ENCODE peak calls at places on chromosomes 11 and 22, in four cellular contexts. U, S, E and M are unnamed samples.

GRCh38 chr11:130828741-130829140 is 87.5 kb downstream of the SNX19 start:
- DNase-seq in U (no peak), S (no peak), E (peak), M (no peak)

GRCh38 chr22:36052505-36052941 is 23.9 kb upstream of the RBFOX2 start:
- DNase-seq in U (no peak), S (no peak), E (no peak), M (no peak)

GRCh38 chr22:46233231-46233630 is 16.9 kb downstream of the CDPF1 start:
- DNase-seq in U (no peak), S (no peak), E (peak), M (peak)

GRCh38 chr22:28799834-28800307 is 498 bp downstream of the XBP1 start:
- DNase-seq in U (peak), S (peak), E (peak), M (peak)

GRCh38 chr22:32018056-32018455 is 25.0 kb upstream of the SLC5A1 start:
- DNase-seq in U (no peak), S (no peak), E (no peak), M (no peak)

GRCh38 chr11:24855951-24856350 is 359.1 kb downstream of the LUZP2 start:
- DNase-seq in U (no peak), S (no peak), E (no peak), M (no peak)

GRCh38 chr11:96075532-96075959 is 151.6 kb upstream of the MTMR2 start:
- DNase-seq in U (no peak), S (no peak), E (no peak), M (no peak)

GRCh38 chr11:125948278-125949051 is 2.6 kb downstream of the VSIG10L2 start:
- DNase-seq in U (no peak), S (no peak), E (no peak), M (no peak)

GRCh38 chr22:42275970-42276369 is 5.5 kb upstream of the TCF20 start:
- DNase-seq in U (no peak), S (no peak), E (no peak), M (no peak)

GRCh38 chr22:19710020-19710768 is 4.1 kb upstream of the SEPTIN5 start:
- DNase-seq in U (no peak), S (no peak), E (no peak), M (no peak)

GRCh38 chr11:20754957-20755356 is 85.6 kb downstream of the NELL1 start:
- DNase-seq in U (no peak), S (no peak), E (no peak), M (no peak)

GRCh38 chr11:66617148-66617814 is 851 bp downstream of the RBM14 start:
- DNase-seq in U (no peak), S (peak), E (no peak), M (no peak)

GRCh38 chr11:5620606-5621521 is 3.9 kb upstream of the TRIM34 start:
- DNase-seq in U (no peak), S (peak), E (peak), M (peak)

GRCh38 chr11:79744941-79745340 is 304.1 kb upstream of the TENM4 start:
- DNase-seq in U (no peak), S (no peak), E (no peak), M (peak)

GRCh38 chr22:38766076-38766777 is 10.4 kb upstream of the SUN2 start:
- DNase-seq in U (peak), S (peak), E (peak), M (no peak)

GRCh38 chr11:83680351-83680750 is 394.2 kb upstream of the CCDC90B start:
- DNase-seq in U (no peak), S (peak), E (no peak), M (no peak)

GRCh38 chr11:69352181-69352580 is 58.2 kb downstream of the MYEOV start:
- DNase-seq in U (no peak), S (no peak), E (no peak), M (no peak)

GRCh38 chr11:63574856-63575602 is 11.8 kb upstream of the PLAAT2 start:
- DNase-seq in U (peak), S (no peak), E (peak), M (no peak)

GRCh38 chr22:30674482-30674881 is 6.8 kb upstream of the DUSP18 start:
- DNase-seq in U (no peak), S (no peak), E (no peak), M (no peak)

DNA sequence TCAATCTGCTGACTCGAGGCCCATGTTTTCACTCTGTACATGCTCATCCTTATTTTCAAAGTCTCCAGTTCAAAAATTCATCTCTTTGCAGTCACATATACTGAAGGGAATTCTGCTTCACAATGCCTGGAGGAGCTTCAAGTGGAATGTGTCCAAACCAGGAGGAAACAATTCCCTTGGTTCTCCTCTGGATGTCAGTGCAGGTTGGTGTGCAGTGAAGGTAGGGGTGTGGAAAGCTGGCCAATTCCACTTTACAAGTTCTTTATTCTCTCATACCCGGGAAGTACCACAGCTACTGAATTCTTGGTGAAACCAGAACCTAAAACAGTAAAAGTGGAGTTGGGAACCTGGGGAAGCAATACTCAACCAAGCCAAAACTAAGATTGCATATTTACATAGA is 57.3 kb downstream of the BDNF start:
- DNase-seq in U (no peak), S (no peak), E (no peak), M (no peak)
- TF ChIP-seq CTCF in U (no peak), S (no peak), E (no peak), M (peak)

DNA sequence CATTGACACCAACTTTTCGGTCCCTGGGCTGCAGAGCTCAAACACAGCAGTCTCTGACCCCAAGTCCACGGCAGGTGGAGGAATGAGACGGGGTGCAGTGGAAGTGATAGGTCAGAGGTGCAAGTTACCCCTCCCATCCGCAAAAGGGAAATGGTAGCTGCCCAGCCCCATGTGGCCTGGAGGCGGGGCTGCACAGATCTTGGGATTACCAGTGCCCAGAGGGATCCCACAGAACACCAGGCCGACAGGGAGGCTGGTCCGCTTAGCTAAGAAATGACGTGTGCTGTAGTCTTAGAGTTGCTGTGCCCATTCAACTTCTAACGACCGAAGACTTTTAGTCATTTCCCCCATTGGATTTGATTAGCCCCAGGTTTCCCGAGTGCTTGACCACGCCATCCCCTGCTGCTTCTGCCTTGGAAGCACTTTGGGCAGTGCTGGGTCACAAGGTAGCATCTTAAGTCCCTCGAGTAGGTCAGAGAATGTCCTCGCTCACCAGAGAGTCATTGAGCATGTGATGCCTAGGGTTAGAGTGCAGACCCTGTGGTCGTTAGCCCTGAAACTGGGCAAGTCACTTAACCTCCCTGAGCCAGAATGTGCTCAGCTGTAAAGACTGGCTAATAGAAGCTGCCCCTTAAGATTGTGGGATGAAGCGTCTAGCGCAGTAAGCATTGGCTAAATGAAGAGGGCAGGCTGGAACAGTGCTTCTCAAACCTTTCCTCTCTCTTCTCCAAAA is 4.3 kb downstream of the PTGDR2 start:
- DNase-seq in U (no peak), S (no peak), E (no peak), M (no peak)
- H3K4me3 ChIP-seq in U (no peak), S (no peak), E (no peak), M (no peak)

GRCh38 chr11:70790671-70791300 is 392.5 kb downstream of the CTTN start:
- DNase-seq in U (no peak), S (no peak), E (no peak), M (no peak)

GRCh38 chr11:70802185-70802584 is 403.9 kb downstream of the CTTN start:
- DNase-seq in U (no peak), S (no peak), E (no peak), M (no peak)

GRCh38 chr11:70799386-70799785 is 401.1 kb downstream of the CTTN start:
- DNase-seq in U (no peak), S (no peak), E (peak), M (no peak)

GRCh38 chr11:70798296-70798695 is 400.0 kb downstream of the CTTN start:
- DNase-seq in U (no peak), S (no peak), E (no peak), M (no peak)

DNA sequence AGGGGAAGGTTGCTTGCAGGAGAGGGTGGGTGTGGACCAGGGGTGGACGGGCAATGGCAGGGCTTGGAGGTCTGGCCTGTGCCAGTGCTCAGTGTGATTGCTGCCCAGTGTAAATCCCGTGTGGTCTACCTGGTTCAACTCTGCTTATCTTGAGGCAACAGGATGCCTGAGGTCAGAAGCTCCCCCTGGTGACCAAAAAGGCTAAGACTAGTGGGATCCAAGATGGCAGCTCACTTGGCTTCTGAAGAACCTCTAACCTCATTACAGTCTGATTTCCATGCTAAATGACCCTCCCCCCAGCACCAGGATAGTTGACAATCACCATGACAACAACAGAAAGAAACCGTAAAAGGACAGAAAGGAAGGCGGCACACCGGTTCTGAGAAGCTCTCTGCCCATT is 398.3 kb downstream of the CTTN start:
- DNase-seq in U (no peak), S (no peak), E (no peak), M (no peak)
- TF ChIP-seq CTCF in U (no peak), S (no peak), E (peak), M (no peak)

DNA sequence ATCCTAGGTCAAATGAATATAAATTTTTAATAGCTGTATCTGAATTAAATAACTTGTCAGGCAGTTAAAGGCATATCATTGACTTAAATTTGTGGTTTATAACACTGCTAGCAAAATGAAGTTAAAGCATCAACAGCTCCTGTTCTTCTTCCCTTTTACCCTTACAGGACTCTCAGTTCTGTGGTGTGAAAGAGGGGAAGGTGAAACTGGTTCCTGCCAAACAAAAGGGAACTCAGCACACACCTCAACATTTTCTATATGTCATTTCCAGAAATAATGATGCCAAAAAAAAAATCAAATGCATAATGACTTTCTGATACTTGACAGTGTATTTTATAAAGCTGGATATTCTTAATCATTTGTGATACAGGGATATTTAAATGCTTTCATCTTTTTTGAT is 21.2 kb downstream of the ARL14EP start:
- DNase-seq in U (no peak), S (no peak), E (no peak), M (no peak)
- H3K4me3 ChIP-seq in U (no peak), S (no peak), E (no peak), M (no peak)

DNA sequence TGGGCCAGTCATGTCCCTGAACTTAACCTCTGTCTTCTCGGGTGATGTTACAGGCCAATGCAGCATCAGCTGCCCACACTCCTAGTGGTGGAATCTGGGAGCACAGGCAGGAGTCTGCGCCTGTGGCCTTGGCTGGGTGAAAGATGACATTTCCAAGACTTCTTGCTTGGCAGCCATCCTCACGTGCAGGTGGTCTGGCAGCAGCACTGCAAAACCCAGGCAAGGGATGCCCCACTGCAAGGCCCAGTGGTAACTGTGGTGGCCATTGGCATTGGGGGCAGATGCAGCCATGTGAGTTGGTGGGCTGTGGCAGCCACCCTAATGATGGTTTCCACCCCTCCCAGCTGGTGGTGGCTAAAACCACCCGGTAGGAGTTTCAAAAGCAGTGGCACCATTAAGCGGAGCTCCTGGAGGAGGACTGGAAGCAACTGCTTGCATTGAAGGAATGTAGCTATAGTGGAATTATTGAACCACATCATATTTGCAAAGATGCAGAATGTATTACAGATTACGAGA is 120.5 kb upstream of the TOP3B start:
- DNase-seq in U (no peak), S (no peak), E (no peak), M (no peak)
- TF ChIP-seq CTCF in U (no peak), S (peak), E (peak), M (peak)

DNA sequence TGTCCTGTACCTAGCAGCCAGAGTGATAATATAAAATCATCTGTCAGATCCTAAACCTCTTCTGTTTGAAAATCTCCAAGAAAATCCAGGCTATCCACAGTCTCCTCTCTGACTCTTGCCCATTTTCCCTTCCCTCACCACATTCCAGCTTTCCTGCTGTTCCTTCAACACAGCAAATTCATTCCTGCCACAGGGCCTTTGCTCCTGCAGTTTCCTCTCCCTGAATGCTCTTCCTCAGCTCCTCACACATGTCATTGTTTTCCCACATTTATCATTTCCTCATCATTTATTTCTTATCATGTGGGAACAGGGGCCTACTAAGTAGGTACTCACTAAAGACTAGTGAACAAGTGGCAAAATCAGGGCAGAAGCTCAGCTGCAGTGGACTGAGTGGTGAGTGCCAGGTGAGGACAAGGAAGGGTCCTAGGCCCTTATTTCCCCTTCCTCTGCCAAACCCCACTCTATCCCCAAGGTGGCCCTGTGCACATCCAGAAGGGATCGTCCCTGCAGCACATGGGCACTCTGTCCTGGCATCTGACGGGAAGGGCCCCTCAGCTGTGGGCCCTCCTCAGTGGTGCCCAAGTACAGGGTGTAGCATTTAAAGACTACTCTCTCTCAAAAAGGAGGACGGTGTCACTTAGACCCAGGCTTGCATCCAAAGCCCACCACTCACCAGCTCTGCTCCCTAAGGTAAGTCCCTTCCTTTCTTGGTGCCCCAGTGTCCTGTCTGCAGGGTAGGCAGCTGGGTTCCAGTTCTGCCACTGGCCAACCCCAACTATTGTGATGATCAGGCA is 2.0 kb downstream of the LRRC32 start:
- DNase-seq in U (peak), S (no peak), E (no peak), M (no peak)
- H3K4me3 ChIP-seq in U (no peak), S (no peak), E (peak), M (no peak)